ENCODE peak calls at places on chromosomes 7 and 10, in four cellular contexts. One of them, this sample, is unnamed.

GRCh38 chr7:4189151-4189570 is 492.9 kb upstream of the FOXK1 start:
- DNase-seq in H1: no peak
- DNase-seq in K562: no peak
- DNase-seq in HepG2: no peak
- DNase-seq in this sample: no peak

GRCh38 chr10:43398939-43399871 is 9.8 kb downstream of the HNRNPF start:
- DNase-seq in K562: no peak
- DNase-seq in H1: no peak
- DNase-seq in HepG2: peak
- DNase-seq in this sample: no peak

GRCh38 chr7:92293887-92294616 is 48.3 kb downstream of the ANKIB1 start:
- DNase-seq in K562: no peak
- DNase-seq in H1: no peak
- DNase-seq in HepG2: no peak
- DNase-seq in this sample: no peak

GRCh38 chr7:36306722-36307121 is 82.9 kb upstream of the ANLN start:
- DNase-seq in H1: no peak
- DNase-seq in K562: no peak
- DNase-seq in HepG2: no peak
- DNase-seq in this sample: no peak

GRCh38 chr7:46932656-46933424 is 649.1 kb downstream of the TNS3 start:
- DNase-seq in K562: no peak
- DNase-seq in H1: no peak
- DNase-seq in HepG2: no peak
- DNase-seq in this sample: peak

GRCh38 chr10:28179006-28179405 is 123.9 kb downstream of the MPP7 start:
- DNase-seq in K562: no peak
- DNase-seq in H1: no peak
- DNase-seq in HepG2: no peak
- DNase-seq in this sample: no peak

GRCh38 chr7:18788026-18788425 is 292.5 kb downstream of the HDAC9 start:
- DNase-seq in H1: no peak
- DNase-seq in HepG2: no peak
- DNase-seq in K562: no peak
- DNase-seq in this sample: no peak

GRCh38 chr10:22893776-22894175 is 34.1 kb upstream of the ARMC3 start:
- DNase-seq in H1: no peak
- DNase-seq in HepG2: no peak
- DNase-seq in K562: no peak
- DNase-seq in this sample: no peak

GRCh38 chr10:49837096-49837495 is 75.0 kb upstream of the OGDHL start:
- DNase-seq in H1: no peak
- DNase-seq in HepG2: peak
- DNase-seq in K562: no peak
- DNase-seq in this sample: peak

GRCh38 chr10:30488319-30488718 is 54.3 kb downstream of the MAP3K8 start:
- DNase-seq in HepG2: no peak
- DNase-seq in H1: no peak
- DNase-seq in K562: no peak
- DNase-seq in this sample: no peak

GRCh38 chr7:105388373-105389089 is at the start of gene SRPK2:
- DNase-seq in HepG2: peak
- DNase-seq in H1: no peak
- DNase-seq in K562: peak
- DNase-seq in this sample: peak

GRCh38 chr10:84075226-84076046 is 63.9 kb upstream of the GHITM start:
- DNase-seq in K562: no peak
- DNase-seq in H1: no peak
- DNase-seq in HepG2: no peak
- DNase-seq in this sample: no peak

GRCh38 chr10:84076540-84077195 is 62.6 kb upstream of the GHITM start:
- DNase-seq in K562: peak
- DNase-seq in H1: no peak
- DNase-seq in HepG2: peak
- DNase-seq in this sample: no peak

GRCh38 chr10:84077728-84078127 is 61.6 kb upstream of the GHITM start:
- DNase-seq in K562: no peak
- DNase-seq in HepG2: no peak
- DNase-seq in H1: no peak
- DNase-seq in this sample: no peak

GRCh38 chr10:84074521-84074920 is 64.8 kb upstream of the GHITM start:
- DNase-seq in K562: no peak
- DNase-seq in HepG2: no peak
- DNase-seq in H1: no peak
- DNase-seq in this sample: no peak

DNA sequence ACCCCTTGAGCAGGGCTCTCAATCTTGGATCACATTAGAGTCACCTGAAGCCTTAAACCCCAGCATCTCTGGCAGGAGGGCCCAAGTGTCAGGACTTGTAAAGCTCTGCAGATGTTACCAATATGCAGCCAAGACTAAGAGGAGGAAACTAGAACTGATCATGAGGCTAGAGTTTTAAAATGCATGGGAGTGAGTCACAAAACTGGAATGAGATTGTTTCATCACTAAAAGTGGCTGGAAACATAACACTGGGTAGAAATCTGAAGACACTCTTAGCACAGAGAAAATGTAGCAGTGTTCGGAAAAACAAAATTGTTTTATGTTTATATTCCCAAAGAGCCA is 63.3 kb upstream of the GHITM start:
- DNase-seq in HepG2: no peak
- DNase-seq in K562: no peak
- DNase-seq in H1: no peak
- DNase-seq in this sample: no peak
- TF ChIP-seq USF2 in HepG2: no peak
- TF ChIP-seq USF2 in K562: no peak
- TF ChIP-seq USF2 in H1: no peak
- TF ChIP-seq USF2 in this sample: no peak

DNA sequence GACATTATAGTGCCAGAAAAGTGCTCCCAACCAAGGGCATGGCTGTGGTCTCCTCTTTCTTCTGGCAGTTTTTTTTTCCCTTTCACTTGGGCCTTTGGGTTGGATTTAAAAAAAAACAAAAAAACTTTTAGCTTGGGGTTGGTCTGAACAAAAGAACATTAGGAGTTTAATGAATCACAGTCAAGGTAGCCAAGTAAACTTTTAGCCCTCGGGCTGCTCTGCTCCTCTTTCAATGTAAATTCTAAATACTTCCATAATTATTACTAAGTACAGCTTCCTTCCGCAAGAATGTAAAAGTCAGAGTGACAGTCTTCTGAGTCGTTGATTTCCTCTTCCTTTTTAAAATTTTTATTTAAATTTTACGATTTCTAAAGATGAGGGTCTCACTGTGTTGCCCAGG is 79.2 kb downstream of the NRF1 start:
- DNase-seq in H1: no peak
- DNase-seq in K562: no peak
- DNase-seq in HepG2: no peak
- DNase-seq in this sample: no peak
- TF ChIP-seq RNF2 in H1: no peak
- TF ChIP-seq RNF2 in K562: no peak
- TF ChIP-seq RNF2 in HepG2: no peak
- TF ChIP-seq RNF2 in this sample: no peak

GRCh38 chr7:69095649-69096048 is 502.6 kb upstream of the AUTS2 start:
- DNase-seq in K562: no peak
- DNase-seq in HepG2: no peak
- DNase-seq in H1: no peak
- DNase-seq in this sample: no peak
- TF ChIP-seq RAD21 in K562: no peak
- TF ChIP-seq RAD21 in HepG2: no peak
- TF ChIP-seq RAD21 in H1: no peak
- TF ChIP-seq RAD21 in this sample: no peak

GRCh38 chr7:150988230-150989226 is 2.3 kb upstream of the NOS3 start:
- DNase-seq in H1: no peak
- DNase-seq in K562: peak
- DNase-seq in HepG2: no peak
- DNase-seq in this sample: peak

GRCh38 chr7:150986556-150986955 is 4.3 kb upstream of the NOS3 start:
- DNase-seq in H1: no peak
- DNase-seq in K562: no peak
- DNase-seq in HepG2: no peak
- DNase-seq in this sample: no peak

GRCh38 chr7:150989456-150989855 is 1.4 kb upstream of the NOS3 start:
- DNase-seq in K562: no peak
- DNase-seq in HepG2: no peak
- DNase-seq in H1: no peak
- DNase-seq in this sample: no peak

GRCh38 chr7:150983893-150984368 is 5.8 kb upstream of the KCNH2 start:
- DNase-seq in H1: no peak
- DNase-seq in K562: peak
- DNase-seq in HepG2: no peak
- DNase-seq in this sample: no peak

GRCh38 chr7:150986099-150986512 is 4.7 kb upstream of the NOS3 start:
- DNase-seq in K562: peak
- DNase-seq in H1: no peak
- DNase-seq in HepG2: no peak
- DNase-seq in this sample: peak
- TF ChIP-seq USF2 in K562: no peak
- TF ChIP-seq USF2 in H1: no peak
- TF ChIP-seq USF2 in HepG2: no peak
- TF ChIP-seq USF2 in this sample: no peak

GRCh38 chr7:25358831-25359350 is 130.6 kb upstream of the NPVF start:
- DNase-seq in H1: no peak
- DNase-seq in K562: no peak
- DNase-seq in HepG2: no peak
- DNase-seq in this sample: no peak

GRCh38 chr7:25359471-25360059 is 131.3 kb upstream of the NPVF start:
- DNase-seq in K562: no peak
- DNase-seq in H1: no peak
- DNase-seq in HepG2: no peak
- DNase-seq in this sample: no peak

GRCh38 chr7:25361863-25362262 is 133.6 kb upstream of the NPVF start:
- DNase-seq in H1: no peak
- DNase-seq in K562: no peak
- DNase-seq in HepG2: no peak
- DNase-seq in this sample: no peak

GRCh38 chr7:25361388-25361787 is 133.1 kb upstream of the NPVF start:
- DNase-seq in HepG2: no peak
- DNase-seq in K562: no peak
- DNase-seq in H1: no peak
- DNase-seq in this sample: no peak

GRCh38 chr7:25360471-25360870 is 132.2 kb upstream of the NPVF start:
- DNase-seq in HepG2: no peak
- DNase-seq in H1: no peak
- DNase-seq in K562: no peak
- DNase-seq in this sample: no peak
- TF ChIP-seq RNF2 in HepG2: no peak
- TF ChIP-seq RNF2 in H1: no peak
- TF ChIP-seq RNF2 in K562: no peak
- TF ChIP-seq RNF2 in this sample: no peak

DNA sequence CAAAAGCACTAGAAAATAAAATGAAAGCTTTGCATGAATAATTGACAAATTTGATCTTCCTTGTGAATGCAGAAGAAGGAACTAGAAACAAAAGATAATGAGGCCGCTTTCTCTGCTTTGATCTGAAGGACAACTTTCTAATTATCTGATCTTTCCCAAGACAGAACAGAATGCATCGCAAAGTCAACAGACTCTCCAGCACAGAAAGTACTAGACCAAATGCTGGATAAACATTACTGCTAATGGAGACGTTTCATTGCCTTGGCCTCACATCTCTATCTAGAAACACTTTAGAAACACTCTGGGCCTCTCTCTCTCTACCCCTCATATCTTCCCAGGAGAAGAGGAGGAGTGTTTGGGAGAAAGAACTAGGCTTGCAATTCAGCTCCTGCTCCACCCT is 76.4 kb downstream of the LRRC17 start:
- DNase-seq in H1: no peak
- DNase-seq in K562: no peak
- DNase-seq in HepG2: peak
- DNase-seq in this sample: no peak
- TF ChIP-seq RAD21 in H1: no peak
- TF ChIP-seq RAD21 in K562: no peak
- TF ChIP-seq RAD21 in HepG2: no peak
- TF ChIP-seq RAD21 in this sample: no peak

GRCh38 chr7:129986600-129986999 is 33.8 kb upstream of the UBE2H start:
- DNase-seq in K562: no peak
- DNase-seq in HepG2: no peak
- DNase-seq in H1: no peak
- DNase-seq in this sample: no peak

GRCh38 chr7:129989466-129989865 is 36.7 kb upstream of the UBE2H start:
- DNase-seq in H1: no peak
- DNase-seq in HepG2: no peak
- DNase-seq in K562: no peak
- DNase-seq in this sample: no peak

GRCh38 chr7:129993275-129993674 is 40.5 kb upstream of the UBE2H start:
- DNase-seq in K562: no peak
- DNase-seq in H1: no peak
- DNase-seq in HepG2: no peak
- DNase-seq in this sample: no peak

GRCh38 chr7:129990403-129991192 is 37.8 kb upstream of the UBE2H start:
- DNase-seq in HepG2: peak
- DNase-seq in H1: no peak
- DNase-seq in K562: no peak
- DNase-seq in this sample: no peak
- TF ChIP-seq USF2 in HepG2: no peak
- TF ChIP-seq USF2 in H1: no peak
- TF ChIP-seq USF2 in K562: no peak
- TF ChIP-seq USF2 in this sample: no peak

DNA sequence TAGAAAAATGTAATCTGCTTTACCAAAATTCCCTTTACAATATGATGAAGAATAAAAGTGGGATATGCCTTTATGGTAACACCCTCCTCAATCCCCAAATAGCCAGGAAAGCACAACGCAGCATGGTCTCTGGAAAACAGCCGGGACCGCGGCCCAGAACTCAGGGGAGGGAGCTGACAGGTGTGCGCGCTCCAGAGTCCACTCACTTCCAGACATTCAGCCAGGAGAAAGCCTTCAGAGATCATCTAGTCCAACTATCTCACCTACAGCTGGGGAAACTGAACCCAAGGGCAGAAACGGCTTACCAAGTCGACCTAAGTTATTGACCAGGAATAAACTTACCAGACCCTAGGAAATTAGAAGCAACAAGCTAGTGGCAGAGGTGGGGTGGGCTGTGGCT is 16.4 kb downstream of the GSDME start:
- DNase-seq in H1: no peak
- DNase-seq in HepG2: no peak
- DNase-seq in K562: no peak
- DNase-seq in this sample: no peak
- TF ChIP-seq RNF2 in H1: no peak
- TF ChIP-seq RNF2 in HepG2: no peak
- TF ChIP-seq RNF2 in K562: no peak
- TF ChIP-seq RNF2 in this sample: no peak

DNA sequence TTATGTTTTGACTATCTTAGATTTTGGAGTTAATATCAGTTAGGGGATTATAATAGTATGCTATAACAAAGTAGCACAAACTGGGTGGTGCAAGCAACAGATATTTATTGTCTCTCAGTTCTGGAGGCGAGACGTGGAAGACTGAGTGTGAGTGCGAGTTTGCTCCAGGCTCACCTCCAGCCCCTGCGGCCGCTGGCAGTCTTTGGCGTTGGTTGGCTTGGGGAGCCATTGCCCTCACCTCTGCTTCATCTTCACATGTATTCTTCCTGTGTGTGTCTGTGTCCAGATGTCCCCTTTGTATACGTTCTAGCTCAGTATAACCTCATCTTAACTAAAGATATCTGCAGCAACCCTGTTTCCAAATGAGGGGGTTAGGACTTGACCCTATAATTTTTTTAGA is 343.9 kb upstream of the COBL start:
- DNase-seq in HepG2: no peak
- DNase-seq in K562: no peak
- DNase-seq in H1: no peak
- DNase-seq in this sample: no peak
- TF ChIP-seq RAD21 in HepG2: no peak
- TF ChIP-seq RAD21 in K562: no peak
- TF ChIP-seq RAD21 in H1: no peak
- TF ChIP-seq RAD21 in this sample: no peak

This sample was measured in A549.